ENCODE peak calls at places on chromosomes 16 and 17, in nine cellular contexts. G, Q, A, Z, J, L, F, B and D are unnamed samples.

GRCh38 chr16:67562526-67562917 is at the start of gene CTCF:
- DNase-seq in L (peak), B (peak), F (peak), Z (no peak), A (peak), G (peak), J (peak), Q (no peak), D (peak)

GRCh38 chr17:53335443-53335842 is 487.3 kb upstream of the KIF2B start:
- DNase-seq in B (no peak), Z (no peak), A (no peak), J (no peak), Q (no peak), G (no peak), L (no peak), F (no peak), D (no peak)

GRCh38 chr17:34245496-34245895 is 9.6 kb upstream of the CCL2 start:
- DNase-seq in J (no peak), Z (no peak), F (no peak), L (no peak), G (no peak), Q (no peak), A (no peak), B (no peak), D (no peak)

GRCh38 chr17:56592487-56593072 is 919 bp upstream of the NOG start:
- DNase-seq in J (peak), Q (no peak), L (peak), Z (no peak), B (peak), G (peak), F (peak), A (peak), D (no peak)

GRCh38 chr17:34675143-34675542 is 95.8 kb downstream of the TMEM132E start:
- DNase-seq in F (no peak), Z (peak), A (no peak), L (no peak), B (no peak), J (no peak), G (no peak), Q (no peak), D (no peak)

GRCh38 chr16:8346291-8346690 is 244.0 kb downstream of the TMEM114 start:
- DNase-seq in A (no peak), Q (no peak), F (no peak), J (no peak), G (no peak), L (no peak), B (no peak), Z (no peak), D (no peak)

GRCh38 chr17:45433136-45433535 is 466 bp upstream of the ARHGAP27 start:
- DNase-seq in J (no peak), Z (no peak), L (no peak), G (no peak), B (no peak), A (no peak), Q (no peak), F (no peak), D (no peak)

GRCh38 chr16:58339452-58339938 is 44.7 kb upstream of the PRSS54 start:
- DNase-seq in F (peak), B (no peak), Q (no peak), L (no peak), G (no peak), A (no peak), Z (no peak), J (no peak), D (no peak)

GRCh38 chr16:78437352-78437968 is 338.0 kb downstream of the WWOX start:
- DNase-seq in L (peak), A (no peak), B (peak), F (peak), Z (no peak), Q (no peak), G (peak), J (peak), D (peak)

GRCh38 chr17:40536731-40537171 is 28.5 kb downstream of the CCR7 start:
- DNase-seq in Z (no peak), B (no peak), J (no peak), L (no peak), Q (no peak), G (no peak), F (no peak), A (no peak), D (no peak)

GRCh38 chr17:28953444-28954118 is 2.3 kb upstream of the PHF12 start:
- DNase-seq in B (peak), Q (no peak), Z (peak), L (no peak), A (no peak), F (peak), J (peak), G (no peak), D (no peak)

GRCh38 chr16:64507240-64508024 is 614.4 kb downstream of the CDH11 start:
- DNase-seq in J (no peak), G (no peak), A (no peak), L (no peak), B (no peak), Q (no peak), F (no peak), Z (no peak), D (no peak)

GRCh38 chr17:50423553-50424159 is 2.4 kb upstream of the ACSF2 start:
- DNase-seq in Q (peak), F (peak), G (peak), B (no peak), L (no peak), A (no peak), Z (no peak), J (no peak), D (peak)

GRCh38 chr17:1495265-1495664 is 2.8 kb upstream of the MYO1C start:
- DNase-seq in J (no peak), L (no peak), G (no peak), Z (no peak), B (no peak), A (no peak), Q (no peak), F (no peak), D (no peak)